ENCODE peak calls at places on chromosomes 11 and 22, in four cellular contexts. R is hepatocyte, P is heart left ventricle, F is cardiac muscle cell. A is an unnamed sample.

GRCh38 chr11:45803981-45804805 is 756 bp upstream of the SLC35C1 start:
- DNase-seq in P (peak), F (peak), R (peak), A (peak)

GRCh38 chr22:22058649-22059475 is 76.3 kb upstream of the TOP3B start:
- DNase-seq in R (peak), F (no peak), P (no peak), A (peak)

GRCh38 chr22:37806409-37807338 is 1.1 kb upstream of the GCAT start:
- DNase-seq in F (peak), R (peak), P (no peak), A (no peak)

GRCh38 chr22:42800731-42801536 is 56.1 kb downstream of the ARFGAP3 start:
- DNase-seq in F (no peak), P (no peak), R (no peak), A (no peak)

GRCh38 chr22:46587067-46587471 is 33.1 kb upstream of the GRAMD4 start:
- DNase-seq in R (no peak), P (no peak), F (no peak), A (no peak)

GRCh38 chr11:120034881-120035620 is 102.9 kb downstream of the TRIM29 start:
- DNase-seq in F (no peak), R (no peak), P (no peak), A (no peak)

GRCh38 chr11:107769189-107769588 is 57.3 kb upstream of the SLN start:
- DNase-seq in F (peak), R (no peak), P (no peak), A (no peak)

GRCh38 chr11:14904745-14905103 is 12.7 kb upstream of the CYP2R1 start:
- DNase-seq in R (peak), F (peak), P (peak), A (no peak)

GRCh38 chr22:29218758-29219408 is 13.2 kb downstream of the EMID1 start:
- DNase-seq in F (no peak), P (no peak), R (no peak), A (no peak)

GRCh38 chr11:102469196-102469821 is 16.7 kb upstream of the TMEM123 start:
- DNase-seq in F (peak), R (peak), P (no peak), A (peak)

GRCh38 chr11:14073821-14074529 is 111.5 kb downstream of the SPON1 start:
- DNase-seq in F (peak), P (peak), R (no peak), A (no peak)

GRCh38 chr22:36052505-36052941 is 23.9 kb upstream of the RBFOX2 start:
- DNase-seq in F (no peak), R (peak), P (no peak), A (peak)

GRCh38 chr11:116771935-116772334 is 852 bp downstream of the BUD13 start:
- DNase-seq in P (no peak), R (no peak), F (no peak), A (no peak)

GRCh38 chr11:27395556-27396258 is 32.7 kb upstream of the CCDC34 start:
- DNase-seq in F (peak), R (peak), P (no peak), A (peak)

GRCh38 chr11:12372111-12372510 is 5.3 kb upstream of the PARVA start:
- DNase-seq in F (peak), P (no peak), R (no peak), A (no peak)

GRCh38 chr22:47164514-47165337 is 402.3 kb downstream of the TBC1D22A start:
- DNase-seq in F (no peak), R (no peak), P (peak), A (no peak)

GRCh38 chr11:104127828-104128227 is 36.1 kb downstream of the PDGFD start:
- DNase-seq in R (no peak), P (no peak), F (peak), A (no peak)

GRCh38 chr11:76140912-76141574 is 65.3 kb downstream of the WNT11 start:
- DNase-seq in F (no peak), P (peak), R (no peak), A (no peak)

GRCh38 chr11:65388731-65389130 is 2.3 kb downstream of the FRMD8 start:
- DNase-seq in P (no peak), R (no peak), F (no peak), A (no peak)

GRCh38 chr22:37201066-37201820 is 11.0 kb downstream of the SSTR3 start:
- DNase-seq in R (no peak), P (no peak), F (no peak), A (peak)

GRCh38 chr11:120511804-120512726 is 517 bp downstream of the GRIK4 start:
- DNase-seq in P (no peak), F (no peak), R (no peak), A (no peak)

GRCh38 chr22:31870890-31871289 is 73.4 kb upstream of the YWHAH start:
- DNase-seq in R (peak), P (no peak), F (peak), A (no peak)

GRCh38 chr11:109059402-109059801 is 362.6 kb upstream of the C11orf87 start:
- DNase-seq in P (no peak), F (no peak), R (no peak), A (peak)
- TF ChIP-seq CTCF in P (no peak), F (no peak), R (no peak), A (no peak)

GRCh38 chr11:808427-809286 is 1.1 kb upstream of the RPLP2 start:
- DNase-seq in R (no peak), P (peak), F (no peak), A (no peak)
- TF ChIP-seq CTCF in R (no peak), P (no peak), F (no peak), A (no peak)

GRCh38 chr11:134015541-134015940 is 53.3 kb upstream of the JAM3 start:
- DNase-seq in P (peak), F (no peak), R (no peak), A (no peak)

GRCh38 chr11:134019500-134019899 is 49.4 kb upstream of the JAM3 start:
- DNase-seq in R (no peak), P (no peak), F (no peak), A (no peak)

GRCh38 chr11:134013518-134013917 is 55.4 kb upstream of the JAM3 start:
- DNase-seq in F (no peak), P (no peak), R (no peak), A (no peak)

GRCh38 chr11:134017773-134018430 is 51.0 kb upstream of the JAM3 start:
- DNase-seq in F (no peak), R (no peak), P (no peak), A (no peak)

DNA sequence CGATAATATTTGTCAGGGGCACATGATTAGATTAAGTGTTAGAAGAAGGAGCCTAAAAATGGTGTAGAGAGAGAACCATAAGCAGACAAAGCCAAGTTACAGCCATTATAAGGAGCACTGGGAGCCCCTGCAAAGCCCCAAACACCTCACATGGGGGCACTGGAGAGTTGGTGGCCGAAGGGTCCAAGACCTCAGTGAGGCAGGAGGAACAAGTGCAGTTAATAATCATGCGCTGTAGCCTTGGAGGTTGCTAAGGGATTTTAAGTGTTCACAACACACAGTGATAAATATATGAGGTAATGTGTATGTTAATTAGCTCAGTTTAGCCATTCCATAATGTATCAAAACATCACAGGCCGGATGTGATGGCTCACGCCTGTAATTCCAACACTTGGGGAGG is 54.4 kb upstream of the JAM3 start:
- DNase-seq in F (peak), R (no peak), P (peak), A (no peak)
- TF ChIP-seq CTCF in F (peak), R (no peak), P (peak), A (peak)

GRCh38 chr11:127471662-127472061 is 471.1 kb upstream of the KIRREL3 start:
- DNase-seq in F (no peak), R (no peak), P (no peak), A (no peak)

GRCh38 chr11:127474735-127475134 is 474.2 kb upstream of the KIRREL3 start:
- DNase-seq in R (no peak), P (no peak), F (no peak), A (no peak)

GRCh38 chr11:127470485-127470884 is 469.9 kb upstream of the KIRREL3 start:
- DNase-seq in R (peak), P (no peak), F (no peak), A (peak)
- TF ChIP-seq CTCF in R (peak), P (peak), F (no peak), A (peak)

GRCh38 chr11:78825531-78825930 is 250.9 kb upstream of the NARS2 start:
- DNase-seq in R (peak), P (no peak), F (peak), A (no peak)
- TF ChIP-seq CTCF in R (no peak), P (no peak), F (no peak), A (no peak)

DNA sequence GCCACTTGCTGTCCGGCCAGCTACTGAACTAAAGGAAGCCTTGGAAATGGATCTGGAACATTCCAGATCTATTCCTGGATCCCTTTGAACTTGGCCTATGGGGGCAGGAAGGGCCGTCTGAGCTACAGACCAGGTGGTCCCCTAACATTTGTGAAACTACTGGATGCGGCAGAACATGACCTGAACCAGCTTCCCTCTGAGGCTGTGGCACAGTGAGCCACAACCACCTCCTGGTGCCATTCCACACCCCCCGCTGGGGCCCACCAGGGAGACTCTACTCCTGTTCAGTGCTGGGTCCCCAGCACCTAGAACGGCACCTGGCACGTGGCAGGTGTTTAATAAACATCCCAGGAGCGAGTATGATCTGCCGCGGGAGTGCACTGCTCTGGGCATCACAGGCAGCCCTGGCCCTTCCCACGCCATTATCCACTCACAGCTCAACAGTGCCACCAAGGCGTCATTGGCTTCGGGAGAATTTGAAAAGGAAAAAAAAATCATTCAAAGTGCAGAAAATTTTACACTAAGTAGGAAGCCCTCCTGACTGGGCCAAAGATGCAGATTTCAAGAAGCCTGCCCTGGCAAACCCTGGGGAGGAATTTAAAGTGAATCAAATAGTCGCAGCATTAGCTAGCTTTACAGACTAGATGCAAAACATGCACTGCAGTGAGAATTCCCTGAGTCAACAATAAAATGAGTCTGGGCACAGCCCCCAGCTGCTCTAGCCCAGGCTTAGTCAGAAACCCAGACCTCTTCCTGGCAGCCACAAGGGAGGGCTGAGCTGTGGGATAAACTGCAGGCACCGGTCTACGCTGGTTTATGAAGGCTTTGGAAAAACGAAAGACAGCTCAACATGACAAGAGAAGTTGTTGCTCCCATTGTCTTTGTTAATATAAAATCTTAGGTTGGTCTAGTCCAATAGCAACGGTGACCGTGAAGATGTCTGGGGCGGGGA is 14.3 kb upstream of the EFCAB6 start:
- DNase-seq in P (peak), F (peak), R (peak), A (no peak)
- TF ChIP-seq CTCF in P (no peak), F (peak), R (peak), A (peak)

GRCh38 chr11:80155412-80156017 is 714.7 kb upstream of the TENM4 start:
- DNase-seq in P (no peak), R (peak), F (peak), A (peak)
- TF ChIP-seq CTCF in P (peak), R (peak), F (peak), A (peak)

GRCh38 chr22:33331017-33331416 is 272.8 kb upstream of the SYN3 start:
- DNase-seq in P (no peak), R (no peak), F (no peak), A (no peak)
- TF ChIP-seq CTCF in P (no peak), R (no peak), F (no peak), A (no peak)

GRCh38 chr11:4546876-4547275 is 1.9 kb downstream of the OR52M1 start:
- DNase-seq in R (no peak), P (no peak), F (no peak), A (no peak)

GRCh38 chr11:4551346-4551979 is 6.5 kb downstream of the OR52M1 start:
- DNase-seq in F (no peak), R (no peak), P (no peak), A (no peak)
- TF ChIP-seq CTCF in F (no peak), R (peak), P (no peak), A (peak)

GRCh38 chr11:35274909-35275807 is 136.2 kb downstream of the CD44 start:
- DNase-seq in F (no peak), P (peak), R (peak), A (no peak)
- TF ChIP-seq CTCF in F (no peak), P (no peak), R (no peak), A (no peak)

A was measured in Caco-2.